ENCODE peak calls at places on chromosomes 3 and 15, in nine cellular contexts. R, G, O, I, A, C, D, V and B are unnamed samples.

GRCh38 chr3:177351757-177352158 is 154.5 kb upstream of the TBL1XR1 start:
- DNase-seq in R (no peak), G (no peak), O (no peak), I (no peak), A (no peak), C (no peak), D (no peak), V (no peak), B (no peak)

GRCh38 chr3:175357758-175358157 is 498.6 kb downstream of the NAALADL2 start:
- DNase-seq in R (no peak), G (no peak), O (no peak), I (no peak), A (no peak), C (no peak), D (peak; percentile 57), V (no peak), B (no peak)

GRCh38 chr3:151538706-151539403 is 78.0 kb upstream of the IGSF10 start:
- DNase-seq in R (no peak), G (no peak), O (no peak), I (no peak), A (no peak), C (no peak), D (no peak), V (no peak), B (peak; percentile 25)

GRCh38 chr3:25542571-25543039 is 114.5 kb downstream of the RARB start:
- DNase-seq in R (no peak), G (no peak), O (no peak), I (peak; percentile 28), A (no peak), C (no peak), D (no peak), V (peak; percentile 56), B (no peak)

GRCh38 chr3:122973893-122974615 is 53.5 kb downstream of the SEMA5B start:
- DNase-seq in R (no peak), G (no peak), O (no peak), I (no peak), A (no peak), C (peak; percentile 69), D (peak; percentile 71), V (no peak), B (no peak)

GRCh38 chr3:156126467-156126866 is 6.1 kb downstream of the KCNAB1 start:
- DNase-seq in R (no peak), G (no peak), O (no peak), I (no peak), A (no peak), C (no peak), D (no peak), V (no peak), B (no peak)

GRCh38 chr3:20564966-20565365 is 379.0 kb upstream of the SGO1 start:
- DNase-seq in R (no peak), G (no peak), O (no peak), I (no peak), A (no peak), C (no peak), D (no peak), V (peak; percentile 5), B (no peak)

GRCh38 chr15:60006808-60007346 is 2.8 kb downstream of the FOXB1 start:
- DNase-seq in R (no peak), G (no peak), O (no peak), I (no peak), A (no peak), C (no peak), D (no peak), V (no peak), B (no peak)

GRCh38 chr15:36784717-36785116 is 205.3 kb downstream of the CDIN1 start:
- DNase-seq in R (no peak), G (no peak), O (no peak), I (no peak), A (no peak), C (no peak), D (no peak), V (no peak), B (no peak)

GRCh38 chr3:186461141-186461540 is 83.0 kb downstream of the CRYGS start:
- DNase-seq in R (peak; percentile 38), G (no peak), O (no peak), I (peak; percentile 85), A (peak; percentile 45), C (no peak), D (no peak), V (peak; percentile 77), B (no peak)

GRCh38 chr3:186466391-186466974 is 77.7 kb downstream of the CRYGS start:
- DNase-seq in R (no peak), G (no peak), O (no peak), I (no peak), A (no peak), C (no peak), D (no peak), V (no peak), B (no peak)

GRCh38 chr3:186465508-186465907 is 78.7 kb downstream of the CRYGS start:
- DNase-seq in R (no peak), G (no peak), O (no peak), I (no peak), A (no peak), C (no peak), D (no peak), V (no peak), B (no peak)

GRCh38 chr3:186467969-186468368 is 76.2 kb downstream of the CRYGS start:
- DNase-seq in R (no peak), G (no peak), O (no peak), I (no peak), A (no peak), C (no peak), D (no peak), V (no peak), B (no peak)

GRCh38 chr3:186464424-186465093 is 79.6 kb downstream of the CRYGS start:
- DNase-seq in R (no peak), G (no peak), O (no peak), I (no peak), A (no peak), C (no peak), D (no peak), V (no peak), B (no peak)
- TF ChIP-seq CTCF in R (no peak), G (no peak), O (peak; percentile 21), I (no peak), A (peak; percentile 22), C (no peak), D (peak; percentile 38), V (no peak), B (no peak)

GRCh38 chr3:47412842-47413520 is 32.2 kb downstream of the PTPN23 start:
- DNase-seq in R (no peak), G (no peak), O (no peak), I (no peak), A (no peak), C (no peak), D (no peak), V (no peak), B (no peak)
- TF ChIP-seq CTCF in R (no peak), G (no peak), O (no peak), I (peak; percentile 23), A (peak; percentile 48), C (no peak), D (no peak), V (peak; percentile 19), B (no peak)

DNA sequence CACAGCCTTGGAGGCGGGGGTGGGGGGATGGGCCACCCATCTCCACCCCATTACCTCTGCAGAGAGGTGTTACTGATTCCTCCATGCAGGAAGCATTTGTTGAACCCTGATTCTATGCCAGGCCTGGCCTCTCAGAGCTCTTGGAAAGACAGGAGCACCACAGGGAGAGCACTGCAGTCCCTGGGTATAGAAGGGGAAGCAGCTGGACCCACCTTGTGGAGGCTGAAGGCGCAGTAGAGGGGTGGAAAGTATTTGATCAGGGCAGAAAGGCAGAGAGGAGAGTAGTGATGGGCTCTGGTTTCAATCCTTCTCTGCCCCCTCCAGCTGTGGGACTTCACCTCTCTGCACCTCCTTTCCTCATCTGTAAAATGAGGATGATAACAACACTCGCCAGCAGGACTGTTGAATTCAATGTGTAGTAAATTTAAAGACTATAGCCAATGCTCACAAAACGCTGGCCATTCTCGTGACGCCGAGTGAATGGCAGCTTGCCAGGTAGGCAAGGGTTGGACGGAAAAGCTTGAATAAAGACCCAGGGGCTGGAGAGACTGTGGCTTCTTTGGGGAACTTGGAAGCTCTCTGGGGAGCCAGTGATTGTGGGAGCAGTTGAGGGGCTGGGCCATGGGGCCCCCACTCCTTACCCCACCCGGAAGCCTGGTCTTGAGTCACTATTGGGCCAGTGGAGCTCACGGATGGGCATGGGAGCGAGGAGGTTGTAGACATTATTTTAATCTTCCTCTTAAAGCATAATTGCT is 8.0 kb upstream of the CCDC33 start:
- DNase-seq in R (no peak), G (no peak), O (no peak), I (no peak), A (no peak), C (no peak), D (peak; percentile 81), V (no peak), B (no peak)
- TF ChIP-seq CTCF in R (no peak), G (no peak), O (no peak), I (no peak), A (no peak), C (no peak), D (peak; percentile 7), V (no peak), B (no peak)

GRCh38 chr15:65100427-65100826 is 14.6 kb downstream of the UBAP1L start:
- DNase-seq in R (no peak), G (peak; percentile 35), O (no peak), I (no peak), A (no peak), C (no peak), D (no peak), V (no peak), B (no peak)

GRCh38 chr15:65102912-65103311 is 12.1 kb downstream of the UBAP1L start:
- DNase-seq in R (no peak), G (no peak), O (no peak), I (no peak), A (no peak), C (no peak), D (no peak), V (no peak), B (no peak)

GRCh38 chr15:65099336-65099735 is 15.7 kb downstream of the UBAP1L start:
- DNase-seq in R (no peak), G (no peak), O (no peak), I (no peak), A (no peak), C (no peak), D (no peak), V (no peak), B (no peak)

GRCh38 chr15:65101418-65101890 is 13.5 kb downstream of the UBAP1L start:
- DNase-seq in R (no peak), G (peak; percentile 51), O (peak; percentile 65), I (peak; percentile 69), A (peak; percentile 36), C (peak; percentile 68), D (peak; percentile 87), V (peak; percentile 72), B (peak; percentile 42)

DNA sequence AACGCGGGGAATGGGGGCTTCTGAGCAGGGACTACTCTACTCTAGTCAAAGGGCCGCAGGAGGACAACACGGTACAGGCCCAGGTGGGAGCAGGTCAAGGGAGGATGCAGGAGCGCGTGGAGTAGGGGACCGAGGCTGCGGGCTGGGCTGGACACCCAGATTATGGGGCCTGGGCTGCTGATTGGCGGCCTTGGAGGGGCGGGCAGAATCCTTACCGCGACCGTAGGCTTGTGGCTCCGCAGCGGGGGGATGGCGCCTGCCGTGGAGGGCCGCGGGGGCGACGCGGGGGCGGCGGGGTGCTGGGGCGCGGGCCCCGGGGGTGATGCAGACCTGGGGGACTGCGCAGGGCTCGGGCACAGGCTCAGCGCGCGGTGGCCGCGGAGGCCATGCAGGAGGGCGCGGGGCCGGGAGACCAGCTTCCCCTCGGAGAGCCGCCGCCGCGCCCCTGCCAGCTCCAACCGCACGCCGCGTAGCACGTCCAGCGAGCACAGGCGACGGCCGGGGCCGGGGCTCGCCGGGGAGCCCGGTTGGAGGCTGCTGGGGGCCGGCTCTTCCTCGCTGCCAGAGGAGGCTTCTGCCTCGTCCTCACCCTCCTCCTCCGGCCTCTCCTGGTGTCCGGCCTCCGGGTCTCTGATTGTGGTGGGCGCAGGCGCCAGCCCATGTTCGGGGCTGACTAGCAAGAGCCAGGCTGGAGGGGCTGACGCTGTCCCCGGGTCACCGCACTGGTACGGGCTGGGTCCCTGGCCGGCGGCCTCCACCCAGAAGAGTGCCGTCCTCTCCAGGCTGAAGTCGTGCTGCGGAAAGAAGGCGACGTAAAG is 12.9 kb downstream of the UBAP1L start:
- DNase-seq in R (no peak), G (no peak), O (no peak), I (no peak), A (no peak), C (no peak), D (no peak), V (no peak), B (no peak)
- TF ChIP-seq CTCF in R (no peak), G (no peak), O (peak; percentile 2), I (no peak), A (peak; percentile 22), C (no peak), D (no peak), V (no peak), B (no peak)